ENCODE peak calls at places on chromosomes 3 and 15, in nine cellular contexts. A, E, I, T, R, M, Y, G and C are unnamed samples.
A peak's percentile ranks its signal among the peaks of the same experiment; 100 is the strongest.

GRCh38 chr3:117695321-117695720 is 985.7 kb downstream of the TUSC7 start:
- DNase-seq in R (no peak), G (no peak), E (no peak), A (no peak), T (no peak), M (no peak), Y (no peak), I (no peak), C (no peak)

GRCh38 chr3:74390121-74390870 is 224.2 kb downstream of the CNTN3 start:
- DNase-seq in M (no peak), G (no peak), E (no peak), I (no peak), T (no peak), A (no peak), R (no peak), Y (peak; percentile 55), C (no peak)

GRCh38 chr15:91816942-91817341 is 36.6 kb upstream of the SLCO3A1 start:
- DNase-seq in R (no peak), I (no peak), Y (no peak), A (no peak), T (no peak), M (no peak), G (no peak), E (no peak), C (no peak)

GRCh38 chr3:125594581-125595011 is 701 bp downstream of the OSBPL11 start:
- DNase-seq in T (peak; percentile 16), R (no peak), A (no peak), I (no peak), G (no peak), M (no peak), E (no peak), Y (peak; percentile 22), C (no peak)

GRCh38 chr15:31372635-31373091 is 46.0 kb downstream of the KLF13 start:
- DNase-seq in Y (no peak), I (peak; percentile 89), M (no peak), E (no peak), G (peak; percentile 92), A (no peak), T (peak; percentile 47), R (no peak), C (no peak)

GRCh38 chr15:40064231-40064894 is 25.4 kb upstream of the SRP14 start:
- DNase-seq in I (no peak), A (peak; percentile 69), T (no peak), E (no peak), G (no peak), Y (no peak), M (no peak), R (no peak), C (no peak)

GRCh38 chr3:114435733-114436132 is 141.9 kb downstream of the TIGIT start:
- DNase-seq in I (no peak), T (no peak), G (no peak), R (no peak), E (no peak), A (peak; percentile 46), Y (no peak), M (no peak), C (no peak)

GRCh38 chr3:24624938-24625681 is 130.5 kb upstream of the THRB start:
- DNase-seq in T (no peak), E (no peak), R (no peak), M (no peak), Y (no peak), G (no peak), I (no peak), A (no peak), C (no peak)

GRCh38 chr3:3260870-3261269 is 81.4 kb upstream of the CRBN start:
- DNase-seq in R (no peak), G (no peak), A (no peak), Y (no peak), T (no peak), I (no peak), E (no peak), M (no peak), C (no peak)

GRCh38 chr3:183489455-183490210 is 61.2 kb upstream of the MCF2L2 start:
- DNase-seq in I (no peak), R (no peak), G (no peak), E (no peak), Y (no peak), M (no peak), T (no peak), A (no peak), C (no peak)

GRCh38 chr3:45642731-45643152 is 46.5 kb upstream of the SACM1L start:
- DNase-seq in R (no peak), A (no peak), G (no peak), T (no peak), Y (no peak), I (no peak), E (no peak), M (no peak), C (no peak)

GRCh38 chr3:168047190-168047795 is 48.4 kb downstream of the GOLIM4 start:
- DNase-seq in G (no peak), T (no peak), R (no peak), M (peak; percentile 48), I (no peak), Y (no peak), E (no peak), A (peak; percentile 88), C (no peak)

GRCh38 chr3:114584734-114585371 is 291.0 kb downstream of the TIGIT start:
- DNase-seq in E (no peak), M (no peak), I (no peak), A (peak; percentile 37), R (no peak), Y (no peak), G (no peak), T (no peak), C (no peak)

GRCh38 chr3:150215616-150216015 is 192.5 kb upstream of the TSC22D2 start:
- DNase-seq in I (no peak), G (no peak), A (no peak), T (no peak), R (no peak), E (no peak), M (no peak), Y (no peak), C (no peak)

GRCh38 chr3:153624310-153625030 is 462.4 kb downstream of the RAP2B start:
- DNase-seq in A (peak; percentile 35), Y (no peak), M (no peak), I (no peak), G (no peak), E (no peak), R (no peak), T (no peak), C (no peak)

GRCh38 chr3:109597438-109597837 is 260.1 kb upstream of the DPPA4 start:
- DNase-seq in A (no peak), R (no peak), G (no peak), M (no peak), I (no peak), Y (no peak), E (no peak), T (no peak), C (no peak)

GRCh38 chr3:171054921-171055320 is 28.4 kb upstream of the SLC2A2 start:
- DNase-seq in A (no peak), M (no peak), R (no peak), Y (no peak), T (no peak), G (no peak), E (no peak), I (no peak), C (no peak)

GRCh38 chr15:88177451-88177850 is 79.1 kb downstream of the NTRK3 start:
- DNase-seq in R (no peak), I (no peak), G (no peak), Y (no peak), T (no peak), M (no peak), E (no peak), A (no peak), C (no peak)
- TF ChIP-seq CTCF in R (no peak), I (no peak), G (no peak), Y (no peak), T (no peak), M (no peak), E (no peak), A (no peak), C (no peak)

GRCh38 chr3:138348950-138349739 is 766 bp downstream of the MRAS start:
- DNase-seq in R (no peak), G (peak; percentile 52), E (no peak), M (no peak), A (no peak), T (peak; percentile 19), Y (peak; percentile 44), I (peak; percentile 50), C (no peak)

GRCh38 chr3:138349926-138350665 is 1.7 kb downstream of the MRAS start:
- DNase-seq in G (no peak), I (no peak), M (no peak), R (no peak), Y (no peak), A (no peak), E (no peak), T (no peak), C (no peak)

GRCh38 chr3:138347084-138347483 is 1.3 kb upstream of the MRAS start:
- DNase-seq in G (no peak), T (no peak), Y (no peak), I (no peak), A (no peak), E (no peak), R (no peak), M (no peak), C (no peak)

GRCh38 chr3:138351151-138351550 is 2.8 kb downstream of the MRAS start:
- DNase-seq in T (no peak), R (no peak), Y (no peak), M (no peak), G (no peak), A (no peak), E (no peak), I (no peak), C (no peak)

GRCh38 chr3:138348107-138348949 is at the start of gene MRAS:
- DNase-seq in R (peak; percentile 38), A (peak; percentile 48), Y (peak; percentile 78), G (peak; percentile 78), E (peak; percentile 33), M (no peak), I (peak; percentile 78), T (peak; percentile 63), C (peak; percentile 72)
- TF ChIP-seq CTCF in R (peak; percentile 28), A (peak; percentile 43), Y (peak; percentile 74), G (peak; percentile 67), E (no peak), M (no peak), I (peak; percentile 16), T (peak; percentile 57), C (peak; percentile 72)

GRCh38 chr3:52259035-52259434 is 13.5 kb downstream of the PPM1M start:
- DNase-seq in G (no peak), E (no peak), I (no peak), Y (no peak), T (no peak), A (no peak), M (no peak), R (no peak), C (no peak)
- TF ChIP-seq CTCF in G (no peak), E (no peak), I (no peak), Y (no peak), T (no peak), A (no peak), M (no peak), R (no peak), C (no peak)

GRCh38 chr3:5226783-5227182 is 39.3 kb downstream of the EDEM1 start:
- DNase-seq in G (no peak), Y (no peak), A (peak; percentile 51), R (no peak), I (no peak), E (no peak), T (no peak), M (no peak), C (no peak)
- TF ChIP-seq CTCF in G (peak; percentile 56), Y (peak; percentile 24), A (peak; percentile 55), R (no peak), I (peak; percentile 15), E (no peak), T (peak; percentile 68), M (peak; percentile 34), C (peak; percentile 60)

GRCh38 chr15:44068346-44068745 is 126.7 kb downstream of the FRMD5 start:
- DNase-seq in R (no peak), A (no peak), Y (no peak), E (no peak), G (no peak), M (no peak), I (no peak), T (no peak), C (no peak)
- TF ChIP-seq CTCF in R (no peak), A (no peak), Y (no peak), E (no peak), G (no peak), M (no peak), I (no peak), T (no peak), C (no peak)